ENCODE peak calls at places on chromosomes 6 and 20, in nine cellular contexts. I is HCT116, O is SK-N-SH, X is HepG2, C is Panc1, E is A549, W is K562, A is GM12878, F is GM23338. D is an unnamed sample.

GRCh38 chr20:60928341-60928740 is 323.7 kb upstream of the CDH4 start:
- DNase-seq in F (no peak), W (no peak), E (no peak), X (no peak), C (no peak), I (no peak), A (no peak), O (no peak), D (no peak)

GRCh38 chr20:42634096-42634495 is 555.6 kb downstream of the PTPRT start:
- DNase-seq in A (no peak), E (no peak), O (no peak), X (no peak), W (no peak), I (no peak), F (no peak), C (no peak), D (no peak)

GRCh38 chr20:59743767-59744485 is 139.6 kb downstream of the PHACTR3 start:
- DNase-seq in E (no peak), O (no peak), X (no peak), F (peak), I (peak), C (no peak), A (no peak), W (no peak), D (no peak)

GRCh38 chr20:35009665-35010328 is 54.1 kb downstream of the MYH7B start:
- DNase-seq in I (no peak), F (no peak), W (no peak), X (no peak), E (no peak), C (no peak), A (no peak), O (no peak), D (no peak)

GRCh38 chr6:26016326-26017275 is 54.0 kb downstream of the TRIM38 start:
- DNase-seq in C (no peak), F (no peak), I (no peak), W (no peak), A (no peak), X (no peak), E (no peak), O (no peak), D (no peak)

GRCh38 chr6:119172813-119173212 is 94.3 kb upstream of the FAM184A start:
- DNase-seq in A (no peak), I (peak), E (no peak), O (no peak), X (peak), W (no peak), C (no peak), F (no peak), D (no peak)

GRCh38 chr20:32972181-32973076 is 31.8 kb downstream of the SUN5 start:
- DNase-seq in A (peak), C (no peak), O (no peak), E (no peak), F (peak), W (no peak), X (no peak), I (no peak), D (no peak)

GRCh38 chr6:14436593-14436992 is 319.0 kb downstream of the CD83 start:
- DNase-seq in O (no peak), I (no peak), E (no peak), X (no peak), W (no peak), F (no peak), C (no peak), A (no peak), D (no peak)

GRCh38 chr6:51382838-51383237 is 564.2 kb downstream of the TFAP2B start:
- DNase-seq in I (no peak), X (no peak), C (no peak), F (no peak), A (no peak), O (no peak), E (no peak), W (no peak), D (no peak)

GRCh38 chr6:170344631-170345576 is 38.3 kb downstream of the FAM120B start:
- DNase-seq in O (no peak), I (peak), C (no peak), A (peak), W (no peak), F (no peak), X (peak), E (peak), D (no peak)

GRCh38 chr6:90350689-90351554 is 54.3 kb upstream of the BACH2 start:
- DNase-seq in O (no peak), X (no peak), C (no peak), F (no peak), I (no peak), W (no peak), A (no peak), E (no peak), D (peak)

GRCh38 chr6:44542401-44543116 is 155.1 kb downstream of the CDC5L start:
- DNase-seq in I (no peak), X (no peak), E (no peak), O (no peak), C (no peak), W (no peak), F (peak), A (no peak), D (no peak)

GRCh38 chr20:32003325-32003724 is 6.9 kb upstream of the CCM2L start:
- DNase-seq in E (no peak), O (no peak), A (no peak), I (no peak), C (no peak), W (no peak), F (peak), X (no peak), D (no peak)

GRCh38 chr6:150919938-150920337 is 54.4 kb downstream of the MTHFD1L start:
- DNase-seq in E (no peak), F (no peak), I (no peak), W (no peak), O (no peak), A (no peak), C (no peak), X (no peak), D (no peak)

GRCh38 chr6:31795616-31796298 is at the start of gene VARS1:
- DNase-seq in E (peak), O (peak), I (peak), A (peak), X (peak), W (peak), C (no peak), F (peak), D (peak)

GRCh38 chr6:69988458-69989126 is 122.2 kb downstream of the COL19A1 start:
- DNase-seq in W (no peak), X (no peak), C (no peak), O (no peak), F (no peak), E (no peak), A (no peak), I (no peak), D (no peak)

GRCh38 chr6:30939473-30939872 is 1.3 kb upstream of the MUCL3 start:
- DNase-seq in I (no peak), A (no peak), C (no peak), E (no peak), O (no peak), F (no peak), X (no peak), W (no peak), D (no peak)

GRCh38 chr6:12490904-12491571 is 200.9 kb downstream of the EDN1 start:
- DNase-seq in A (no peak), E (no peak), F (no peak), W (no peak), I (no peak), X (no peak), O (no peak), C (no peak), D (no peak)

GRCh38 chr20:56630506-56631317 is 1.6 kb downstream of the TFAP2C start:
- DNase-seq in W (no peak), A (no peak), F (peak), O (peak), X (no peak), I (no peak), E (no peak), C (no peak), D (no peak)

GRCh38 chr6:7960141-7960540 is 49.6 kb upstream of the TXNDC5 start:
- DNase-seq in X (no peak), A (no peak), O (no peak), W (no peak), I (no peak), C (no peak), F (no peak), E (no peak), D (no peak)

GRCh38 chr20:6590891-6591679 is 176.4 kb upstream of the BMP2 start:
- DNase-seq in W (no peak), E (no peak), C (no peak), A (no peak), I (no peak), F (no peak), O (no peak), X (no peak), D (no peak)

GRCh38 chr20:61737346-61737745 is 328.3 kb downstream of the TAF4 start:
- DNase-seq in X (no peak), E (no peak), A (no peak), F (no peak), W (no peak), C (no peak), I (no peak), O (no peak), D (no peak)

GRCh38 chr6:37653229-37653628 is 44.5 kb downstream of the MDGA1 start:
- DNase-seq in A (no peak), E (no peak), W (no peak), X (no peak), C (no peak), F (no peak), I (no peak), O (no peak), D (no peak)

GRCh38 chr6:37651991-37652390 is 45.7 kb downstream of the MDGA1 start:
- DNase-seq in O (no peak), X (no peak), I (no peak), F (no peak), E (no peak), W (no peak), A (no peak), C (no peak), D (no peak)

GRCh38 chr6:37654727-37655500 is 42.8 kb downstream of the MDGA1 start:
- DNase-seq in X (no peak), O (no peak), A (no peak), F (no peak), I (no peak), W (no peak), E (no peak), C (no peak), D (no peak)

GRCh38 chr6:37655666-37656065 is 42.0 kb downstream of the MDGA1 start:
- DNase-seq in E (no peak), C (no peak), O (no peak), F (no peak), W (no peak), A (no peak), X (no peak), I (no peak), D (no peak)

GRCh38 chr6:37653933-37654565 is 43.6 kb downstream of the MDGA1 start:
- DNase-seq in F (peak), I (peak), O (peak), E (peak), C (no peak), A (peak), X (peak), W (peak), D (peak)
- TF ChIP-seq REST in F (no peak), I (no peak), O (no peak), E (no peak), C (no peak), A (no peak), X (no peak), W (no peak), D (no peak)

GRCh38 chr20:44021186-44021585 is 106.5 kb downstream of the TOX2 start:
- DNase-seq in C (no peak), W (no peak), I (no peak), F (no peak), X (no peak), E (no peak), A (no peak), O (no peak), D (no peak)
- TF ChIP-seq REST in C (no peak), W (no peak), I (no peak), F (no peak), X (no peak), E (no peak), A (no peak), O (no peak), D (no peak)

GRCh38 chr6:164401871-164402270 is 907.5 kb downstream of the C6orf118 start:
- DNase-seq in C (no peak), A (no peak), E (no peak), W (no peak), O (no peak), X (no peak), F (no peak), I (no peak), D (no peak)

GRCh38 chr6:164398647-164399046 is 910.8 kb downstream of the C6orf118 start:
- DNase-seq in A (no peak), F (no peak), O (no peak), W (no peak), E (no peak), X (no peak), I (no peak), C (no peak), D (no peak)

DNA sequence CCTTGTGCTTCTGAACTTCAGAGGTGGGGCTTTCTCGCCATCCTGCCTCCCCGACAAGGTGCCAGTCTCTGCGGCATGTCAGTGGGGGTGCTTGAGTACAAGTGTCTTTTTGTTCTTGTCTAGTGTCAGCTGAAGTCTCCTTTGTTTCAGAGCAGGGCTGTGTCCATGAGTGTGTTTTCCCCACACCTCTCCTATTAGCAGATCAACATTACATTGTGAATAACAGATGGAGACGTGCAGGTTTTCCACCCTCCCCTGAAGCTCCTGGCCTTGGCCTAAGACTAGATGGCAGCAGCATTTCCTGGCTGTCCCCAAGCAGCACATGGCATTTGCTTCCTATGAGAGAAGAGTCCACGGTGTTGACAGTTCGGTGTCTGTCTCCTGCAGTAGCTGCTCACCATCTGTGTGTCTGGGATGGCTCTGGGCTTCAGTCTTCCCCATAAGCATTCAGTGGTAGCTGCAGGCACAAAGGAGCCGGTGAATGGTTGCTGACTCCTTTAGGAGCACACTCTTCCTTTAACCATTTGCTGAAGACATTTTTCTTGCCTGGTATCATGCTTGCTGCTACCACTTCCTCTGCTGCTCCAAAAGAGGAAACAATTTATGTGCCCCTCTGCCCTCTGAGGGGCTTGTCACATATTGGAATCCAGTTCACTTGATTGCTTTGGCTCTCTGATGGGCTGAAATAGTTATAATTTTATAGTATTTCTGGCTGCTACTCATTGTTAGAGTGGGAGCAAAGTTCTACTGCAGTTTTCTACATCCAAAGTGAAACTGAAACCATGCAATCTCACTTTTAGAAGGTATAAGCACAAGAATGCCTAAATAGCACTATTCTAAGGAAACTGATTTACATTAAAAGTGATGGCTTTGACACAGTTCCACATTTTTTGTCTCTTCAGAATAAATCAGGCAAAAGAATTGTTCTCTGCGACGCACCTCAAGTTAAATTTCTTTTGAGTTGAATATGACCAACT is 913.0 kb downstream of the C6orf118 start:
- DNase-seq in E (no peak), C (no peak), W (no peak), X (no peak), F (no peak), A (no peak), I (no peak), O (no peak), D (no peak)
- TF ChIP-seq REST in E (no peak), C (no peak), W (no peak), X (no peak), F (no peak), A (no peak), I (no peak), O (no peak), D (no peak)

DNA sequence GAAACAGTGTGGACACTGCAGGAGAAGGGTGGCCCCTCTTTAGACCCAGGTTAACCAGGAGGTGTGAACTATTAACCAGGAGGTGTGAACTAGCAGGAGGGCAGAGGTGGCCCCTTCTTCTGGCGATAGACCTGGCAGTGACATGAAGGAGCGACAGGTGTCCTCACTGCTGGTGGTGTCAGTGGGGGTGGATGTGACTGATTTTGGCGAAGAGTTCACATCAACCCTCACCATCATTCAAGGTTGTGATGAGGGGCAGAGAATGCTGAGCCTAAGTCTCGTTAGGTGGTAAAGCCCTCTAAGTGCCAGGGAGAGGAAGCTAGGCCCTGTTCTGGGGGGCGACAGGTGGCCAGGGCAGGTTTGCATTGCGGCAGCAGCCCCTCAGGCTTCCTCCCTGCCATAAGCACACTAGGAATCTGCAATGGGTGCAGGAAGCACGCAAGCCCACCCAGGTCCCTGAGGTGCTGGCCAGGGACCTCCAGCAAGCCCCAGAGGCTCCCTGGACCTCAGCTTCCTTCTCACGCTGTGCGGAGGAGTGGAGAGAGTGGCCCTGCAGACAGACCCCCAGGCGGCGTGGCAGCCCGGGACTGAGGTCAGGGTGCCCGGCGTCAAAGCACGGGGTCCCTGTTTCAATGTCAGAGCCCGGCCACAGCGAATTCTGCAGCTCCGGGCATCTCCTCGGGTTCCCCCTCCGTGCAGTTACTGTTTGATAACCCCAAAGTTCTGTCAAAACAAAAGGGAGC is 13.7 kb downstream of the NPEPL1 start:
- DNase-seq in A (no peak), O (peak), E (no peak), F (no peak), X (no peak), I (no peak), W (no peak), C (no peak), D (no peak)
- TF ChIP-seq REST in A (no peak), O (no peak), E (no peak), F (no peak), X (no peak), I (no peak), W (no peak), C (no peak), D (no peak)

GRCh38 chr6:33206027-33206863 is 1.8 kb downstream of the HSD17B8 start:
- DNase-seq in W (no peak), X (no peak), A (no peak), E (no peak), O (peak), C (no peak), I (no peak), F (no peak), D (no peak)
- TF ChIP-seq REST in W (no peak), X (no peak), A (no peak), E (no peak), O (no peak), C (no peak), I (no peak), F (no peak), D (no peak)

DNA sequence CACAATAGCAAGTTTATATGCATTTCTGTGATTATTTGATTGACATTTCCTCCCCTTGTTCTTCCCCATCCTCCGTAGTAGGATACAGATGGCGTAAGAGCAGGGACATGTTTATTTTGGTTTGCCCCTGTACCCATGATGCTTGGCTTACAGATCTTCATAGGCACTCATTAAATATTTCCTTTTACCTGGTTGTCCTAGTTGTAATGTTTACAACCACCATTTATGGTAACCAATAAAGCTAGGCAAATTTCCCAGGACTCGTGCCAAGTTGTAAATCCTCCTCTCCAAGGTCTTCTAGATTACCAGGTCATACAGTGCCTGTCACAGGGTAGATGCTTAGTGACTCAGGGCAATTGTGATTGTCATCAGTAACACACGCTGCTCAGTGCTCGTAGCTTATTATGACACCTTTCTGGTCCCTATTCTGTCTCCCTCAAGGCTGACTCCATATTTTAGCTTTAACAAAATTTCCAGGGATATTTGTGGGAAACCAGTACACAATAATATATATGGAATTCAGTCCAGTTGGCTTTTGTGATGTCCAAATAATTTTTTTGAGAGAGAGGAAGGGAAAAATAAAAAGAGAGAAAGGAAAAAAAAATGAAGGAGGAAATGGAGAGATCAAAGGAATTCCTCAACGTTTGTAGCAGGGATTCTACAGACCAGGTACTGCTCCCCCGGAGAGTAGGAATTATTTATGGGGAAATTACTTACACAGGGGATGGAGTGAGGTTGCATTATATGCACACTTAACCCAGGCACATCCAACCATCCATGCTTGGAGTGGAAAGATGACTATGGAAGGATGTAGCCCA is 24.6 kb downstream of the CYP24A1 start:
- DNase-seq in I (peak), A (no peak), F (peak), O (no peak), W (no peak), C (no peak), X (peak), E (peak), D (no peak)
- TF ChIP-seq REST in I (no peak), A (no peak), F (no peak), O (no peak), W (no peak), C (no peak), X (no peak), E (peak), D (no peak)

DNA sequence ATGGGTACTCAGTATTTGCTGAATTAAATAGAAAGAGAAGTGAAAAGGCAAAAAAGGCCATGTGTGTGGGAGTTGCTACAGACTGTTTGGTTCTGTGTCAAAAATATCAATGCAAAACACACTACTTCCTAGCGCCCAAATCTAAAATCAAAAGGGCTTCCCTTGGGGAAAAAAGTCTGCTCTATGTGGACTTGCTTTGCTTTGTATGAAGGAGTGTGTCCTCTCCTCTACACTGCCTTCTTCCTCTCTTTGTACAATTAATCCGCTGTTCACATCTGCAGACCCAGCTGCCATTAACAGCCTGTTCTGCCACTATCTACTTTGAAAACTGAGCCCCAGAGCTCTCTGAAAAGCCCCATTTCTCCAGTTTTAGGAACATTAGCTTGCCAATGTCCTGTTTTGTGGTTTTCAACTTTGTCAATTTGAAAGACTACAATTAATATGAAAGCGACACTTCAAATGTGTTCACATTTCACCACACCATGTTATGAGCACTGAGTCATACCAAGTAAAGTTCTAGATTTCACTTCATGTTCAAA is 102.9 kb downstream of the KIF13A start:
- DNase-seq in C (no peak), X (no peak), W (no peak), A (peak), O (no peak), I (no peak), E (no peak), F (no peak), D (peak)
- TF ChIP-seq REST in C (no peak), X (no peak), W (no peak), A (peak), O (no peak), I (no peak), E (no peak), F (no peak), D (no peak)

D was measured in HL-60.